ENCODE peak calls at places on chromosomes 13 and 19, in seven cellular contexts. A is brain microvascular endothelial cell, D is AG04450, Q is small intestine, P is uterus, M is Panc1, T is stomach. W is an unnamed sample.

GRCh38 chr19:43789029-43789428 is 8.3 kb upstream of the KCNN4 start:
- DNase-seq in A (no peak), D (no peak), Q (no peak), P (no peak), M (no peak), T (no peak), W (no peak)

GRCh38 chr13:92896842-92897241 is 329.8 kb upstream of the GPC6 start:
- DNase-seq in A (peak), D (no peak), Q (no peak), P (no peak), M (no peak), T (no peak), W (no peak)

GRCh38 chr19:54554896-54555295 is 18.7 kb upstream of the LILRA2 start:
- DNase-seq in A (no peak), D (no peak), Q (no peak), P (no peak), M (no peak), T (no peak), W (no peak)

GRCh38 chr19:19642506-19643157 is 825 bp downstream of the GMIP start:
- DNase-seq in A (no peak), D (no peak), Q (peak), P (no peak), M (no peak), T (no peak), W (no peak)

GRCh38 chr13:66212511-66212910 is 1017.6 kb downstream of the PCDH9 start:
- DNase-seq in A (no peak), D (no peak), Q (no peak), P (no peak), M (no peak), T (no peak), W (no peak)

GRCh38 chr19:31128291-31128690 is 220.9 kb downstream of the TSHZ3 start:
- DNase-seq in A (no peak), D (no peak), Q (no peak), P (no peak), M (no peak), T (no peak), W (no peak)

GRCh38 chr19:51359294-51359693 is 6.9 kb downstream of the ETFB start:
- DNase-seq in A (peak), D (peak), Q (no peak), P (no peak), M (no peak), T (no peak), W (no peak)

GRCh38 chr13:29438772-29439171 is 156.7 kb downstream of the SLC7A1 start:
- DNase-seq in A (peak), D (no peak), Q (no peak), P (no peak), M (no peak), T (no peak), W (no peak)

GRCh38 chr19:12365372-12366162 is at the start of gene ZNF442:
- DNase-seq in A (peak), D (peak), Q (peak), P (peak), M (peak), T (peak), W (peak)

GRCh38 chr19:29506619-29506911 is 19.2 kb upstream of the VSTM2B start:
- DNase-seq in A (no peak), D (no peak), Q (no peak), P (no peak), M (no peak), T (no peak), W (no peak)

GRCh38 chr19:10936661-10937084 is 8.1 kb downstream of the TIMM29 start:
- DNase-seq in A (peak), D (peak), Q (peak), P (no peak), M (peak), T (peak), W (no peak)

GRCh38 chr13:26785845-26786630 is 25.5 kb upstream of the GPR12 start:
- DNase-seq in A (no peak), D (no peak), Q (peak), P (no peak), M (no peak), T (peak), W (no peak)

GRCh38 chr13:113207890-113208423 is 512 bp downstream of the PCID2 start:
- DNase-seq in A (peak), D (no peak), Q (peak), P (no peak), M (no peak), T (no peak), W (no peak)

GRCh38 chr19:49953376-49953775 is 7.6 kb downstream of the SIGLEC11 start:
- DNase-seq in A (no peak), D (no peak), Q (no peak), P (no peak), M (no peak), T (no peak), W (no peak)

GRCh38 chr19:6354098-6354674 is 7.1 kb upstream of the CLPP start:
- DNase-seq in A (no peak), D (no peak), Q (no peak), P (no peak), M (no peak), T (no peak), W (no peak)

GRCh38 chr19:13154911-13155471 is 4.8 kb downstream of the IER2 start:
- DNase-seq in A (peak), D (no peak), Q (peak), P (peak), M (no peak), T (peak), W (peak)

GRCh38 chr13:107457686-107458085 is 757.6 kb downstream of the LIG4 start:
- DNase-seq in A (no peak), D (no peak), Q (no peak), P (no peak), M (no peak), T (no peak), W (no peak)

GRCh38 chr19:798415-799075 is 1.3 kb downstream of the PTBP1 start:
- DNase-seq in A (no peak), D (no peak), Q (peak), P (no peak), M (no peak), T (no peak), W (no peak)

GRCh38 chr13:49540552-49540951 is 44.8 kb downstream of the PHF11 start:
- DNase-seq in A (no peak), D (no peak), Q (no peak), P (peak), M (no peak), T (no peak), W (no peak)

GRCh38 chr19:8304841-8305621 is 3.1 kb downstream of the CD320 start:
- DNase-seq in A (no peak), D (no peak), Q (no peak), P (peak), M (no peak), T (peak), W (no peak)

GRCh38 chr19:7705387-7706187 is 3.7 kb upstream of the FCER2 start:
- DNase-seq in A (no peak), D (no peak), Q (peak), P (no peak), M (no peak), T (peak), W (peak)

GRCh38 chr19:55692681-55693081 is 17.7 kb downstream of the EPN1 start:
- DNase-seq in A (no peak), D (no peak), Q (no peak), P (no peak), M (no peak), T (no peak), W (peak)

GRCh38 chr13:109043561-109044075 is 414.2 kb downstream of the MYO16 start:
- DNase-seq in A (no peak), D (no peak), Q (no peak), P (no peak), M (no peak), T (no peak), W (no peak)

GRCh38 chr19:14432817-14433453 is at the start of gene PKN1:
- DNase-seq in A (no peak), D (no peak), Q (no peak), P (peak), M (no peak), T (peak), W (no peak)

GRCh38 chr19:56933014-56933705 is 92.6 kb upstream of the PEG3 start:
- DNase-seq in A (no peak), D (no peak), Q (no peak), P (no peak), M (no peak), T (no peak), W (no peak)

GRCh38 chr19:2148482-2149135 is 2.8 kb downstream of the AP3D1 start:
- DNase-seq in A (no peak), D (no peak), Q (no peak), P (no peak), M (no peak), T (no peak), W (no peak)

GRCh38 chr19:15010497-15011255 is 31.0 kb upstream of the SLC1A6 start:
- DNase-seq in A (no peak), D (no peak), Q (no peak), P (no peak), M (no peak), T (no peak), W (no peak)

GRCh38 chr19:56136362-56136761 is 4.7 kb upstream of the ZNF444 start:
- DNase-seq in A (no peak), D (no peak), Q (no peak), P (no peak), M (no peak), T (no peak), W (no peak)

GRCh38 chr13:51638497-51638871 is 54.2 kb downstream of the WDFY2 start:
- DNase-seq in A (no peak), D (no peak), Q (no peak), P (no peak), M (no peak), T (no peak), W (no peak)

GRCh38 chr13:99800004-99800403 is 171.6 kb downstream of the ZIC5 start:
- DNase-seq in A (no peak), D (no peak), Q (no peak), P (no peak), M (no peak), T (no peak), W (no peak)

GRCh38 chr19:50705422-50706019 is 14.1 kb downstream of the SHANK1 start:
- DNase-seq in A (peak), D (peak), Q (peak), P (no peak), M (peak), T (no peak), W (no peak)

GRCh38 chr19:30862876-30863275 is 486.4 kb downstream of the TSHZ3 start:
- DNase-seq in A (no peak), D (no peak), Q (no peak), P (no peak), M (no peak), T (no peak), W (no peak)

GRCh38 chr19:1452802-1453524 is 3.0 kb downstream of the APC2 start:
- DNase-seq in A (no peak), D (no peak), Q (no peak), P (no peak), M (no peak), T (no peak), W (no peak)

GRCh38 chr19:10929402-10929794 is 787 bp downstream of the TIMM29 start:
- DNase-seq in A (no peak), D (no peak), Q (peak), P (no peak), M (no peak), T (no peak), W (no peak)

GRCh38 chr13:76993021-76993420 is 1.1 kb downstream of the CLN5 start:
- DNase-seq in A (no peak), D (no peak), Q (no peak), P (no peak), M (no peak), T (no peak), W (no peak)

GRCh38 chr19:38072776-38073411 is 151.1 kb downstream of the DPF1 start:
- DNase-seq in A (peak), D (no peak), Q (no peak), P (no peak), M (no peak), T (no peak), W (no peak)

GRCh38 chr19:10915511-10916091 is 12.8 kb downstream of the YIPF2 start:
- DNase-seq in A (peak), D (peak), Q (no peak), P (no peak), M (no peak), T (peak), W (no peak)

GRCh38 chr13:113485545-113485944 is 5.0 kb downstream of the DCUN1D2 start:
- DNase-seq in A (no peak), D (no peak), Q (no peak), P (no peak), M (no peak), T (no peak), W (no peak)

GRCh38 chr19:17409990-17410389 is 4.6 kb upstream of the BST2 start:
- DNase-seq in A (no peak), D (no peak), Q (no peak), P (peak), M (no peak), T (no peak), W (no peak)

GRCh38 chr19:17415107-17415506 is 4.7 kb upstream of the MVB12A start:
- DNase-seq in A (no peak), D (no peak), Q (no peak), P (peak), M (no peak), T (no peak), W (no peak)

GRCh38 chr19:17418710-17419109 is 1.1 kb upstream of the MVB12A start:
- DNase-seq in A (no peak), D (no peak), Q (no peak), P (no peak), M (no peak), T (no peak), W (no peak)

GRCh38 chr19:17411801-17412200 is 6.4 kb upstream of the BST2 start:
- DNase-seq in A (no peak), D (no peak), Q (no peak), P (no peak), M (no peak), T (no peak), W (no peak)

GRCh38 chr19:17414097-17414496 is 5.8 kb upstream of the MVB12A start:
- DNase-seq in A (no peak), D (no peak), Q (no peak), P (no peak), M (no peak), T (no peak), W (no peak)
- H3K4me3 ChIP-seq in A (no peak), D (no peak), Q (no peak), P (no peak), M (no peak), T (no peak), W (no peak)

GRCh38 chr19:16828990-16829821 is at the start of gene SIN3B:
- DNase-seq in A (peak), D (peak), Q (peak), P (peak), M (no peak), T (peak), W (peak)

GRCh38 chr19:16831531-16831930 is 2.3 kb downstream of the SIN3B start:
- DNase-seq in A (no peak), D (no peak), Q (no peak), P (no peak), M (no peak), T (no peak), W (no peak)

GRCh38 chr19:16825312-16826168 is 3.7 kb upstream of the SIN3B start:
- DNase-seq in A (peak), D (peak), Q (peak), P (peak), M (no peak), T (peak), W (peak)

GRCh38 chr19:16830679-16831078 is 1.5 kb downstream of the SIN3B start:
- DNase-seq in A (peak), D (no peak), Q (no peak), P (no peak), M (no peak), T (no peak), W (no peak)

DNA sequence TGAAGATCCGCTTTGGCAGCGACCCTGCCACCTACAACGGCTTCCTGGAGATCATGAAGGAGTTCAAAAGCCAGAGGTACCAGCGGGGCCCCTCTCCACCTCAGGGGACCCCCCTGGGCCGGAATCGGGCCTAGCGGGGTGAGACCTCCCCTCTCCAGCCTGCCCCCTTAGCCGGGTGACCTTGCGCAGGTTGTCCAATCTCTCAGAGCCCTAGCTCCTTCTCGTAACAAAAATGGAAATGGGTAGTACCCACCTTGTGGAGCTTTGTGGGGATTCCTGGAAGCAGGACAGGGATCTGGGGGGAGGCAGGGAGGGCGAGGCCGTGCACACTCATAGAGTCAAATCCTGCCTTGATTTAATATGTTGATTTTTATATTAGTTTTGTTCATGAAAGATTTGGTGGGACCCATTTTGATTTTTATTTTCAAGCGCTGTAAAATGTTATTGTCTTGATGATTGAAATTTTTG is 658 bp downstream of the SIN3B start:
- DNase-seq in A (no peak), D (no peak), Q (no peak), P (no peak), M (no peak), T (no peak), W (no peak)
- H3K27ac ChIP-seq in A (no peak), D (peak), Q (no peak), P (peak), M (peak), T (peak), W (peak)

DNA sequence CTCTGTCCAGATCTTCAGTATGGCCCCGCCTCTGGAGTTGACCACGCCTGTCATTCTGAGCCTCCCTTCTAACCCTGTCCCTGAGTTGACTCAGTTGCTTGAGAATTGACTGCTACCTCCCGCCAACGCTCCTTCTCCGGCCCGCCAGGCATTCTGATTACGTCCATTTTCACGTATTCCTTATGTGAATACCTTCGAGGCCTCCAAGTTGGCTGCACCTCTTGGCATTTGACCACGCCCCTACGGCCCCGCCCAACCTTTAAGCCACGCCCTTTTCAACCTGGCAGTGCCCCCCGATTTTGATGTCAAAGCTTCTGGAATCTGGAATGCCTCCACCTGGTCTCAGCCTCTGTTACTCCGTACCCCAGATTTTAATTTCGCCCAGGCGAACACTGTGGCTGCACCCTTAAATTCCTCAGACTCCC is 1.7 kb upstream of the EML2 start:
- DNase-seq in A (no peak), D (no peak), Q (no peak), P (no peak), M (no peak), T (peak), W (no peak)
- H3K4me3 ChIP-seq in A (peak), D (no peak), Q (no peak), P (no peak), M (peak), T (peak), W (peak)

DNA sequence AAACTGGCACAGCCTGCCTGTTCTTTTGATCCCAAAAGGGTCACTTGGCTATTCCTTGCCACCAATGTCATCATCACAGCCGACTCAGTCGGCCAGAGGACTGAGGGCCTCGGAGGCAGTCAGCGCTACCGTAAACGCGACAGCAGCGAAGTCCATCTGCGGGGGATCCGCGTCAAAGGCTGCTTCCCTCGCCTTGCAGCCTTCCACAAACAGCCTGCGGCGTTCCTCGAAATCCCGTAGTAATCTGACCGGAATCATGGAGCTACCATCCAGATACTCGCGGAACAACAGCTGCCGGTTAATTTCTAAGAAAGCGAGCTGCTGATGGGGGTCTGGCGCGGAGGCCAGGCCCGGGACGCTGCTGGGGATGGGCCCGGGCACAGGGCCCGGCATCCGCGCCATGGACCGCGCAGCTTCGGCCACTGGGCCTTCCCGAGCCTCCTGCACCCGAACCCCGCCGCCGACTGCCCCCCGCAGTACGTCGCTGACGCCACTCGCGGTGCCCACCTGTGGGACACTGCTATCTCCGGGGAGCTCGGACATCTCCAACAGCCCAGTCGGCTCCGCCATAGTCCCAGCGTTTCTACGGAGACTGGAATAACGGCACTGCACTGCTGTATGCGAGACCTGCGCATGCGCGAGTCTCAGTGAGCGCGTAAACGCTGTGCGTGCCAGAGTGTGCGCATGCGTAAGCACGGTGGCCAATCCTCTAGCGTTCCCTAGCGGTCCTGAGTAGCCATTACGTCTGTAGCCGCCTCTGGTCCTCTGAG is at the start of gene EID2B:
- DNase-seq in A (peak), D (peak), Q (peak), P (peak), M (peak), T (peak), W (peak)
- H3K27ac ChIP-seq in A (peak), D (peak), Q (peak), P (peak), M (peak), T (peak), W (peak)

GRCh38 chr13:110713981-110714797 is 689 bp downstream of the ING1 start:
- DNase-seq in A (peak), D (no peak), Q (peak), P (peak), M (no peak), T (peak), W (peak)

GRCh38 chr13:110712849-110713641 is 455 bp upstream of the ING1 start:
- DNase-seq in A (peak), D (peak), Q (peak), P (peak), M (peak), T (peak), W (peak)

GRCh38 chr13:110712081-110712848 is 1.2 kb upstream of the ING1 start:
- DNase-seq in A (peak), D (peak), Q (peak), P (peak), M (no peak), T (peak), W (peak)

GRCh38 chr13:110714798-110715394 is 1.4 kb downstream of the ING1 start:
- DNase-seq in A (peak), D (no peak), Q (no peak), P (peak), M (no peak), T (peak), W (peak)

GRCh38 chr13:110713642-110713952 is at the start of gene ING1:
- DNase-seq in A (no peak), D (no peak), Q (no peak), P (no peak), M (no peak), T (no peak), W (no peak)
- H3K4me3 ChIP-seq in A (peak), D (peak), Q (peak), P (peak), M (peak), T (peak), W (peak)

GRCh38 chr19:42175335-42175734 is 42.1 kb downstream of the DEDD2 start:
- DNase-seq in A (no peak), D (no peak), Q (no peak), P (no peak), M (no peak), T (no peak), W (no peak)
- H3K27ac ChIP-seq in A (no peak), D (no peak), Q (no peak), P (no peak), M (no peak), T (no peak), W (no peak)